ENCODE peak calls at places on chromosomes 6 and 20, in four cellular contexts. T, M, B and G are unnamed samples.
A peak's percentile ranks its signal among the peaks of the same experiment; 100 is the strongest.

GRCh38 chr6:2725999-2726567 is 24.6 kb downstream of the MYLK4 start:
- DNase-seq in T (peak; percentile 78), M (no peak), B (no peak), G (no peak)

GRCh38 chr6:139373154-139373927 is 1.1 kb downstream of the CITED2 start:
- DNase-seq in T (peak; percentile 28), M (peak; percentile 66), B (peak; percentile 81), G (peak; percentile 56)

GRCh38 chr6:165574770-165575549 is 88.1 kb downstream of the PDE10A start:
- DNase-seq in T (peak; percentile 82), M (no peak), B (no peak), G (no peak)

GRCh38 chr20:20367681-20368413 is at the start of gene INSM1:
- DNase-seq in T (no peak), M (no peak), B (no peak), G (no peak)

GRCh38 chr6:39240155-39240757 is 11.0 kb upstream of the KCNK5 start:
- DNase-seq in T (no peak), M (no peak), B (no peak), G (no peak)

GRCh38 chr6:44730771-44731391 is 343.4 kb downstream of the CDC5L start:
- DNase-seq in T (peak; percentile 59), M (no peak), B (no peak), G (no peak)

GRCh38 chr6:6515691-6516607 is 72.6 kb upstream of the LY86 start:
- DNase-seq in T (no peak), M (no peak), B (peak; percentile 25), G (peak; percentile 85)

GRCh38 chr6:13222048-13222447 is 106.3 kb downstream of the TBC1D7 start:
- DNase-seq in T (no peak), M (no peak), B (no peak), G (no peak)

GRCh38 chr20:58225490-58226200 is 2.8 kb downstream of the ANKRD60 start:
- DNase-seq in T (no peak), M (no peak), B (no peak), G (no peak)

GRCh38 chr6:2550247-2550646 is 200.5 kb downstream of the MYLK4 start:
- DNase-seq in T (no peak), M (no peak), B (no peak), G (no peak)

GRCh38 chr20:57325632-57326356 is 3.8 kb upstream of the SPO11 start:
- DNase-seq in T (no peak), M (no peak), B (no peak), G (no peak)

GRCh38 chr20:23889775-23890187 is 10.2 kb upstream of the CST5 start:
- DNase-seq in T (peak; percentile 70), M (peak; percentile 47), B (peak; percentile 60), G (peak; percentile 54)

GRCh38 chr6:150683320-150683719 is 83.6 kb downstream of the PLEKHG1 start:
- DNase-seq in T (no peak), M (no peak), B (no peak), G (no peak)

GRCh38 chr6:89034586-89035251 is 45.8 kb upstream of the PNRC1 start:
- DNase-seq in T (peak; percentile 22), M (no peak), B (no peak), G (no peak)

GRCh38 chr20:43838703-43839060 is 76.0 kb upstream of the TOX2 start:
- DNase-seq in T (no peak), M (no peak), B (no peak), G (no peak)

GRCh38 chr6:99563056-99563723 is 5.3 kb downstream of the CCNC start:
- DNase-seq in T (no peak), M (no peak), B (no peak), G (no peak)

GRCh38 chr20:53262294-53262840 is 290.2 kb downstream of the TSHZ2 start:
- DNase-seq in T (peak; percentile 56), M (no peak), B (no peak), G (no peak)

GRCh38 chr20:3777726-3778629 is 3.3 kb downstream of the SPEF1 start:
- DNase-seq in T (no peak), M (peak; percentile 10), B (no peak), G (peak; percentile 34)

GRCh38 chr20:12970372-12970821 is 38.4 kb upstream of the SPTLC3 start:
- DNase-seq in T (peak; percentile 25), M (no peak), B (no peak), G (no peak)

GRCh38 chr6:53159558-53159957 is 10.9 kb upstream of the GCM1 start:
- DNase-seq in T (peak; percentile 10), M (no peak), B (no peak), G (no peak)

GRCh38 chr20:50242178-50242514 is 51.5 kb downstream of the CEBPB start:
- DNase-seq in T (no peak), M (no peak), B (no peak), G (no peak)

GRCh38 chr6:128275030-128275429 is 245.4 kb downstream of the PTPRK start:
- DNase-seq in T (no peak), M (no peak), B (no peak), G (peak; percentile 42)

GRCh38 chr20:20017001-20017851 is at the start of gene NAA20:
- DNase-seq in T (peak; percentile 92), M (peak; percentile 82), B (peak; percentile 89), G (peak; percentile 87)

GRCh38 chr20:20230741-20231140 is 137.2 kb upstream of the INSM1 start:
- DNase-seq in T (no peak), M (no peak), B (no peak), G (no peak)

GRCh38 chr6:73823046-73823735 is 127.2 kb downstream of the CD109 start:
- DNase-seq in T (no peak), M (no peak), B (no peak), G (no peak)

GRCh38 chr6:111642463-111643158 is 36.9 kb upstream of the TRAF3IP2 start:
- DNase-seq in T (peak; percentile 60), M (no peak), B (peak; percentile 10), G (no peak)

GRCh38 chr6:1654095-1654494 is 44.4 kb downstream of the FOXC1 start:
- DNase-seq in T (no peak), M (no peak), B (no peak), G (no peak)

GRCh38 chr6:122276637-122277036 is 122.8 kb upstream of the HSF2 start:
- DNase-seq in T (no peak), M (no peak), B (no peak), G (no peak)

GRCh38 chr20:6169251-6169650 is 46.4 kb upstream of the FERMT1 start:
- DNase-seq in T (no peak), M (no peak), B (no peak), G (no peak)

GRCh38 chr6:168131464-168132415 is 52.7 kb upstream of the FRMD1 start:
- DNase-seq in T (no peak), M (no peak), B (no peak), G (no peak)

GRCh38 chr6:157592980-157593379 is 212.0 kb downstream of the ZDHHC14 start:
- DNase-seq in T (no peak), M (no peak), B (no peak), G (no peak)

GRCh38 chr6:38320817-38321216 is 318.9 kb downstream of the BTBD9 start:
- DNase-seq in T (no peak), M (no peak), B (no peak), G (no peak)

GRCh38 chr6:133983099-133983939 is 30.3 kb downstream of the TBPL1 start:
- DNase-seq in T (peak; percentile 86), M (peak; percentile 36), B (peak; percentile 38), G (no peak)

GRCh38 chr6:135162678-135163439 is 18.2 kb upstream of the MYB start:
- DNase-seq in T (peak; percentile 25), M (no peak), B (no peak), G (no peak)

GRCh38 chr6:114421219-114421618 is 78.4 kb upstream of the HS3ST5 start:
- DNase-seq in T (no peak), M (no peak), B (no peak), G (no peak)

GRCh38 chr6:157586476-157587126 is 205.6 kb downstream of the ZDHHC14 start:
- DNase-seq in T (no peak), M (no peak), B (no peak), G (no peak)

GRCh38 chr20:22412977-22413868 is 171.1 kb downstream of the FOXA2 start:
- DNase-seq in T (no peak), M (no peak), B (no peak), G (no peak)

GRCh38 chr6:166664135-166664534 is 37.1 kb upstream of the RPS6KA2 start:
- DNase-seq in T (no peak), M (no peak), B (no peak), G (no peak)

GRCh38 chr6:131694832-131695426 is 6.3 kb downstream of the OR2A4 start:
- DNase-seq in T (peak; percentile 48), M (no peak), B (no peak), G (no peak)

GRCh38 chr6:107418118-107418517 is 41.2 kb downstream of the PDSS2 start:
- DNase-seq in T (no peak), M (no peak), B (no peak), G (no peak)